ENCODE peak calls at places on chromosome 4, in four cellular contexts. T, D, P and E are unnamed samples.

GRCh38 chr4:38834570-38834969 is 22.0 kb downstream of the TLR6 start:
- DNase-seq in T (no peak), P (no peak), D (no peak), E (no peak)

GRCh38 chr4:1416948-1417260 is 10.7 kb upstream of the NKX1-1 start:
- DNase-seq in T (no peak), D (no peak), P (no peak), E (no peak)

GRCh38 chr4:24470681-24471622 is 113.4 kb downstream of the DHX15 start:
- DNase-seq in D (peak; percentile 64), T (peak; percentile 48), P (peak; percentile 54), E (no peak)

GRCh38 chr4:16264798-16265197 is 38.5 kb upstream of the TAPT1 start:
- DNase-seq in T (no peak), P (peak; percentile 71), D (peak; percentile 39), E (no peak)

GRCh38 chr4:5027366-5027765 is 8.1 kb upstream of the CYTL1 start:
- DNase-seq in P (no peak), D (peak; percentile 61), T (no peak), E (no peak)

GRCh38 chr4:3037957-3038451 is 36.3 kb downstream of the HTT-AS start:
- DNase-seq in T (no peak), D (no peak), P (peak; percentile 24), E (no peak)

GRCh38 chr4:149218672-149219071 is 597.0 kb downstream of the IQCM start:
- DNase-seq in D (no peak), P (no peak), T (no peak), E (no peak)

GRCh38 chr4:55399581-55399980 is 3.8 kb downstream of the TMEM165 start:
- DNase-seq in P (no peak), D (no peak), T (no peak), E (no peak)

GRCh38 chr4:2395038-2395437 is 23.4 kb downstream of the ZFYVE28 start:
- DNase-seq in P (peak; percentile 65), D (peak; percentile 61), T (no peak), E (peak; percentile 17)

DNA sequence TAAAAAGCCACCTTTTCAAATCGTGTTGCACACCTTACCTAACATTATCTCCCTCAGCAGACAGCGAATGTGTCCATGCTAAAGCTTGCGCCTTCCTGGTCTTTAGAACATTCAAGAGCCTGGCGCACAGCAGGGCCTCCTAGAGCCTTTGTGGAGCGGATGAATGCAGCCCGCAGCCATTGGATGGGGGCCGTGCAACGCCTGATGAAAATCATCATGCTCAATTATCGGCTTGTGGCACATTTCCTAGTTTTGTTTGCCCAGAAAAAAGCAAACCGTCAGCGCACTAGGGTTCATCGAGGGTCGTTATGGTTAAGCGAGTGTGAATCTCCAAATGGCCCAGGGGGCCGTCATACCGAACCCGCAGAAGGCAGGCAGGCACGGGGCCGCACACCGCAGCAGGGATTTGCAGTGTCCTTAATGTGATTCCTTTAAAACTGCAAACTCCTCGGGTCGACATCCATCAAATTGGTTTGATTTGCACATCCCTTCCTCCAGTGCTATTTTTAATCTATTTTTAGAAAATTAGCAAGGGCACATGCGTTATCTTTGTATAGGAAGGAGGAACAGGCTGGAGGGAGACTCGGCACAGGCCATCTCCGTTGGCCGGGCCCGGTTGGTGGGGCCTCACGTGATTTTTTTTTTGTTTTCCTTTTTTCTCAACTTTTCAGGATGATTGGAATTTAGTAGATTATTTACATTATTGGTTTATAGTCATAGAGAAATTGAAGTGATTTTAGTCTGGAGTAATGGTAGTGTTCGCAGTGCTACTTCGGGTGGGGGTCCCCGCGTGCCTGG is 53.1 kb downstream of the ABLIM2 start:
- DNase-seq in T (no peak), D (no peak), P (no peak), E (no peak)
- H3K4me3 ChIP-seq in T (no peak overlapping the region), D (no peak overlapping the region), P (no peak overlapping the region), E (no peak overlapping the region)

DNA sequence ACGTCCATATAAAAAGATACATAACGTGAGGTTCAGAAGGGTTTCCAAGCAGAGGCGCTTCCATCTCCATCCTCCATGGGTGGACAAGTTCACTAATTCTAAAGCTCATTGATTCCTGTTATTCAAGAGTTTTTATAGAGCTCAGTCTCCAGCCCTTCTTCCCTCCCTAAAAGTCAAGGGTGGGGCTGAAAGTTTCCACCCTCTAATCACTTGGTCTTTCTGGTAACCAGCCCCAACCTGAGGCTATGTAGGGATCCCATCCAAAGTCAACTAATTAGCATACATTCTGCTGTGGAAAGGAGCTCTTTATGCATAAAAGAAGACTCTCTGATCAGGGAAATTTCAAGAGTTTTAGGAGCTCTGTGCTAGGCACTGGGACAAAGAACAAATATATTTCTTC is 46.9 kb upstream of the VEGFC start:
- DNase-seq in P (no peak), T (no peak), D (peak; percentile 30), E (no peak)
- H3K4me3 ChIP-seq in P (no peak overlapping the region), T (no peak overlapping the region), D (no peak overlapping the region), E (no peak overlapping the region)

GRCh38 chr4:91936301-91936700 is 367.5 kb upstream of the GRID2 start:
- DNase-seq in D (peak; percentile 48), P (peak; percentile 82), T (no peak), E (no peak)
- H3K4me3 ChIP-seq in D (no peak overlapping the region), P (no peak overlapping the region), T (no peak overlapping the region), E (no peak overlapping the region)

GRCh38 chr4:7649411-7649740 is 214.6 kb upstream of the PSAPL1 start:
- DNase-seq in D (no peak), P (no peak), T (no peak), E (no peak)
- H3K4me3 ChIP-seq in D (no peak overlapping the region), P (no peak overlapping the region), T (no peak overlapping the region), E (no peak overlapping the region)

GRCh38 chr4:177251237-177251636 is 58.4 kb upstream of the NEIL3 start:
- DNase-seq in T (no peak), D (no peak), P (no peak), E (no peak)
- H3K4me3 ChIP-seq in T (no peak overlapping the region), D (no peak overlapping the region), P (no peak overlapping the region), E (no peak overlapping the region)

DNA sequence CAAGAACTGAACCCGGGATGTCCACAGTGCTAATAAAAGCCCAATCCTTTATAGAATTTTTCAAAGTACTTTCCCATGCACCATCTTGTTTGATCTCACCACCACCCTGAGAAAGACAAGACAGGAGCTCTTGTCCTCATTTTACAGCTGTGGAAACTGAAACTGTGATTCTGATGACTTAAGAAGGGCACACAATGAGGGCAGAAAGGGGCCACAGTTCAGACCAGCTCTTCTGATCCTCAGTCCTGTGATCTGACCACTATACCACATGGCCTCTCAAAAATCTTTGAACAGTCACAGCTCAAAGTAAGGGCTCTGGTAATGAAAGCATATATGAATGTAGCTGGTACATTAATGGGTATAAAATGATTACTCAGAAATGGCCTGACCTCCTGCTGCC is 127.3 kb upstream of the CPEB2 start:
- DNase-seq in D (no peak), P (no peak), T (no peak), E (no peak)
- H3K4me3 ChIP-seq in D (no peak overlapping the region), P (no peak overlapping the region), T (no peak overlapping the region), E (no peak overlapping the region)

GRCh38 chr4:81565137-81565870 is 93.6 kb upstream of the RASGEF1B start:
- DNase-seq in T (peak; percentile 74), P (peak; percentile 65), D (peak; percentile 3), E (no peak)
- H3K4me3 ChIP-seq in T (peak overlapping the region; percentile 56), P (peak overlapping the region; percentile 30), D (no peak overlapping the region), E (no peak overlapping the region)